ENCODE peak calls at places on chromosomes 12 and 14, in nine cellular contexts. One of them, this sample, is unnamed.

GRCh38 chr12:7143564-7143963 is 13.4 kb downstream of the CLSTN3 start:
- DNase-seq in GM12865: no peak
- DNase-seq in NCI-H345: no peak
- DNase-seq in RPMI8226: no peak
- DNase-seq in activated gamma-delta T cell treated with anti-CD3 and anti-CD28 coated beads, Interleukin-2, amount 50 U/mL, for 16 hours: no peak
- DNase-seq in fibroblast of pulmonary artery: no peak
- DNase-seq in HTR-8/SVneo: no peak
- DNase-seq in GOT3: no peak
- DNase-seq in Caco-2: no peak
- DNase-seq in this sample: peak

GRCh38 chr14:87873741-87874140 is 119.2 kb downstream of the GALC start:
- DNase-seq in fibroblast of pulmonary artery: peak
- DNase-seq in GM12865: no peak
- DNase-seq in RPMI8226: no peak
- DNase-seq in activated gamma-delta T cell treated with anti-CD3 and anti-CD28 coated beads, Interleukin-2, amount 50 U/mL, for 16 hours: no peak
- DNase-seq in GOT3: no peak
- DNase-seq in HTR-8/SVneo: no peak
- DNase-seq in NCI-H345: no peak
- DNase-seq in Caco-2: no peak
- DNase-seq in this sample: no peak

GRCh38 chr12:124744659-124745467 is 118.8 kb downstream of the SCARB1 start:
- DNase-seq in GOT3: no peak
- DNase-seq in activated gamma-delta T cell treated with anti-CD3 and anti-CD28 coated beads, Interleukin-2, amount 50 U/mL, for 16 hours: no peak
- DNase-seq in NCI-H345: no peak
- DNase-seq in fibroblast of pulmonary artery: no peak
- DNase-seq in HTR-8/SVneo: no peak
- DNase-seq in Caco-2: peak
- DNase-seq in RPMI8226: peak
- DNase-seq in GM12865: peak
- DNase-seq in this sample: no peak

GRCh38 chr12:30953257-30953656 is 26.7 kb downstream of the TSPAN11 start:
- DNase-seq in Caco-2: no peak
- DNase-seq in activated gamma-delta T cell treated with anti-CD3 and anti-CD28 coated beads, Interleukin-2, amount 50 U/mL, for 16 hours: no peak
- DNase-seq in GOT3: no peak
- DNase-seq in RPMI8226: peak
- DNase-seq in HTR-8/SVneo: no peak
- DNase-seq in GM12865: peak
- DNase-seq in NCI-H345: no peak
- DNase-seq in fibroblast of pulmonary artery: no peak
- DNase-seq in this sample: no peak

GRCh38 chr14:81331229-81332026 is 68.7 kb downstream of the STON2 start:
- DNase-seq in HTR-8/SVneo: no peak
- DNase-seq in fibroblast of pulmonary artery: no peak
- DNase-seq in NCI-H345: no peak
- DNase-seq in GM12865: no peak
- DNase-seq in GOT3: no peak
- DNase-seq in RPMI8226: no peak
- DNase-seq in activated gamma-delta T cell treated with anti-CD3 and anti-CD28 coated beads, Interleukin-2, amount 50 U/mL, for 16 hours: no peak
- DNase-seq in Caco-2: no peak
- DNase-seq in this sample: no peak

GRCh38 chr14:71363961-71364360 is 456.7 kb downstream of the PCNX1 start:
- DNase-seq in fibroblast of pulmonary artery: peak
- DNase-seq in Caco-2: no peak
- DNase-seq in GM12865: no peak
- DNase-seq in activated gamma-delta T cell treated with anti-CD3 and anti-CD28 coated beads, Interleukin-2, amount 50 U/mL, for 16 hours: no peak
- DNase-seq in NCI-H345: no peak
- DNase-seq in RPMI8226: no peak
- DNase-seq in GOT3: no peak
- DNase-seq in HTR-8/SVneo: no peak
- DNase-seq in this sample: no peak

GRCh38 chr12:4215862-4216541 is 57.6 kb upstream of the CCND2 start:
- DNase-seq in GOT3: no peak
- DNase-seq in NCI-H345: no peak
- DNase-seq in GM12865: peak
- DNase-seq in fibroblast of pulmonary artery: no peak
- DNase-seq in Caco-2: no peak
- DNase-seq in RPMI8226: no peak
- DNase-seq in HTR-8/SVneo: no peak
- DNase-seq in activated gamma-delta T cell treated with anti-CD3 and anti-CD28 coated beads, Interleukin-2, amount 50 U/mL, for 16 hours: no peak
- DNase-seq in this sample: no peak

GRCh38 chr12:92675092-92675865 is 27.5 kb upstream of the PLEKHG7 start:
- DNase-seq in HTR-8/SVneo: no peak
- DNase-seq in activated gamma-delta T cell treated with anti-CD3 and anti-CD28 coated beads, Interleukin-2, amount 50 U/mL, for 16 hours: no peak
- DNase-seq in GM12865: peak
- DNase-seq in GOT3: no peak
- DNase-seq in fibroblast of pulmonary artery: no peak
- DNase-seq in RPMI8226: peak
- DNase-seq in NCI-H345: no peak
- DNase-seq in Caco-2: no peak
- DNase-seq in this sample: no peak

GRCh38 chr12:126807312-126807711 is 1459.7 kb upstream of the TMEM132C start:
- DNase-seq in fibroblast of pulmonary artery: no peak
- DNase-seq in activated gamma-delta T cell treated with anti-CD3 and anti-CD28 coated beads, Interleukin-2, amount 50 U/mL, for 16 hours: no peak
- DNase-seq in RPMI8226: no peak
- DNase-seq in HTR-8/SVneo: no peak
- DNase-seq in NCI-H345: no peak
- DNase-seq in GM12865: no peak
- DNase-seq in GOT3: no peak
- DNase-seq in Caco-2: no peak
- DNase-seq in this sample: no peak

GRCh38 chr12:52217223-52217622 is 15.8 kb upstream of the KRT7 start:
- DNase-seq in GOT3: no peak
- DNase-seq in fibroblast of pulmonary artery: no peak
- DNase-seq in Caco-2: peak
- DNase-seq in GM12865: no peak
- DNase-seq in activated gamma-delta T cell treated with anti-CD3 and anti-CD28 coated beads, Interleukin-2, amount 50 U/mL, for 16 hours: no peak
- DNase-seq in RPMI8226: peak
- DNase-seq in HTR-8/SVneo: no peak
- DNase-seq in NCI-H345: peak
- DNase-seq in this sample: peak

GRCh38 chr12:56286044-56286830 is 13.9 kb downstream of the CS start:
- DNase-seq in Caco-2: no peak
- DNase-seq in GM12865: no peak
- DNase-seq in RPMI8226: no peak
- DNase-seq in NCI-H345: no peak
- DNase-seq in fibroblast of pulmonary artery: peak
- DNase-seq in GOT3: no peak
- DNase-seq in HTR-8/SVneo: no peak
- DNase-seq in activated gamma-delta T cell treated with anti-CD3 and anti-CD28 coated beads, Interleukin-2, amount 50 U/mL, for 16 hours: no peak
- DNase-seq in this sample: no peak

GRCh38 chr12:58819345-58819744 is 101.0 kb downstream of the LRIG3 start:
- DNase-seq in Caco-2: peak
- DNase-seq in HTR-8/SVneo: no peak
- DNase-seq in NCI-H345: no peak
- DNase-seq in RPMI8226: no peak
- DNase-seq in fibroblast of pulmonary artery: no peak
- DNase-seq in GM12865: no peak
- DNase-seq in GOT3: no peak
- DNase-seq in activated gamma-delta T cell treated with anti-CD3 and anti-CD28 coated beads, Interleukin-2, amount 50 U/mL, for 16 hours: no peak
- DNase-seq in this sample: no peak

GRCh38 chr12:64696065-64696741 is 63.0 kb downstream of the GNS start:
- DNase-seq in HTR-8/SVneo: no peak
- DNase-seq in Caco-2: peak
- DNase-seq in fibroblast of pulmonary artery: peak
- DNase-seq in NCI-H345: peak
- DNase-seq in activated gamma-delta T cell treated with anti-CD3 and anti-CD28 coated beads, Interleukin-2, amount 50 U/mL, for 16 hours: no peak
- DNase-seq in GM12865: no peak
- DNase-seq in RPMI8226: no peak
- DNase-seq in GOT3: no peak
- DNase-seq in this sample: no peak

This sample was measured in cardiac septum.